ENCODE peak calls at places on chromosomes 11 and 22, in six cellular contexts. N is neural progenitor cell, P is GM23338, V is astrocyte, B is K562, S is fibroblast of lung. Y is an unnamed sample.

GRCh38 chr11:1770061-1770460 is 6.3 kb upstream of the CTSD start:
- DNase-seq in S (no peak), V (no peak), B (no peak), N (no peak), P (no peak), Y (no peak)

GRCh38 chr22:32674925-32675825 is 126.3 kb upstream of the TIMP3 start:
- DNase-seq in N (no peak), P (no peak), S (no peak), B (no peak), V (no peak), Y (no peak)

GRCh38 chr11:35318977-35319925 is 100.1 kb downstream of the SLC1A2 start:
- DNase-seq in V (peak), S (peak), B (no peak), N (no peak), P (no peak), Y (no peak)

GRCh38 chr11:1523779-1524178 is 37.2 kb upstream of the MOB2 start:
- DNase-seq in P (no peak), S (no peak), B (no peak), N (no peak), V (no peak), Y (no peak)

GRCh38 chr11:59417023-59417422 is 9.2 kb downstream of the OR5A2 start:
- DNase-seq in B (no peak), N (no peak), V (no peak), P (no peak), S (no peak), Y (no peak)

GRCh38 chr22:48919187-48919590 is 908.5 kb downstream of the BRD1 start:
- DNase-seq in V (no peak), S (no peak), B (no peak), N (peak), P (no peak), Y (no peak)

GRCh38 chr11:10155793-10156490 is 138.1 kb downstream of the SBF2 start:
- DNase-seq in P (peak), V (no peak), S (no peak), N (no peak), B (no peak), Y (peak)

GRCh38 chr22:29587938-29588699 is 7.2 kb upstream of the NIPSNAP1 start:
- DNase-seq in P (no peak), S (peak), V (peak), N (no peak), B (no peak), Y (peak)

GRCh38 chr11:34427171-34427805 is 11.4 kb upstream of the CAT start:
- DNase-seq in V (peak), S (peak), B (no peak), P (no peak), N (no peak), Y (peak)

GRCh38 chr22:47102648-47103047 is 340.2 kb downstream of the TBC1D22A start:
- DNase-seq in P (peak), S (no peak), N (no peak), V (no peak), B (no peak), Y (no peak)

GRCh38 chr22:22396741-22397291 is 111.7 kb downstream of the ZNF280B start:
- DNase-seq in S (no peak), V (no peak), N (no peak), B (peak), P (no peak), Y (no peak)

GRCh38 chr11:125347261-125347585 is 148.8 kb downstream of the FEZ1 start:
- DNase-seq in B (no peak), P (no peak), V (no peak), S (no peak), N (peak), Y (no peak)

GRCh38 chr11:128686745-128687177 is 7.1 kb upstream of the FLI1 start:
- DNase-seq in P (peak), B (no peak), V (no peak), N (peak), S (peak), Y (peak)
- TF ChIP-seq EZH2 in P (no peak), B (no peak), V (peak), N (peak), S (peak), Y (no peak)

GRCh38 chr11:3000032-3000961 is 8.2 kb upstream of the NAP1L4 start:
- DNase-seq in B (no peak), V (peak), S (peak), P (no peak), N (peak), Y (peak)
- H3K4me2 ChIP-seq in B (no peak), V (peak), S (no peak), P (no peak), N (peak), Y (peak)

GRCh38 chr22:38067771-38068360 is 10.7 kb downstream of the PICK1 start:
- DNase-seq in S (no peak), V (no peak), B (no peak), N (no peak), P (no peak), Y (no peak)

GRCh38 chr22:38070250-38070921 is 13.2 kb downstream of the PICK1 start:
- DNase-seq in B (no peak), S (no peak), P (no peak), V (no peak), N (no peak), Y (no peak)

GRCh38 chr22:38068641-38069371 is 11.6 kb downstream of the PICK1 start:
- DNase-seq in V (no peak), B (no peak), P (no peak), S (no peak), N (no peak), Y (no peak)

GRCh38 chr22:38071421-38072321 is 12.3 kb downstream of the SLC16A8 start:
- DNase-seq in V (no peak), B (no peak), P (no peak), S (no peak), N (no peak), Y (no peak)

DNA sequence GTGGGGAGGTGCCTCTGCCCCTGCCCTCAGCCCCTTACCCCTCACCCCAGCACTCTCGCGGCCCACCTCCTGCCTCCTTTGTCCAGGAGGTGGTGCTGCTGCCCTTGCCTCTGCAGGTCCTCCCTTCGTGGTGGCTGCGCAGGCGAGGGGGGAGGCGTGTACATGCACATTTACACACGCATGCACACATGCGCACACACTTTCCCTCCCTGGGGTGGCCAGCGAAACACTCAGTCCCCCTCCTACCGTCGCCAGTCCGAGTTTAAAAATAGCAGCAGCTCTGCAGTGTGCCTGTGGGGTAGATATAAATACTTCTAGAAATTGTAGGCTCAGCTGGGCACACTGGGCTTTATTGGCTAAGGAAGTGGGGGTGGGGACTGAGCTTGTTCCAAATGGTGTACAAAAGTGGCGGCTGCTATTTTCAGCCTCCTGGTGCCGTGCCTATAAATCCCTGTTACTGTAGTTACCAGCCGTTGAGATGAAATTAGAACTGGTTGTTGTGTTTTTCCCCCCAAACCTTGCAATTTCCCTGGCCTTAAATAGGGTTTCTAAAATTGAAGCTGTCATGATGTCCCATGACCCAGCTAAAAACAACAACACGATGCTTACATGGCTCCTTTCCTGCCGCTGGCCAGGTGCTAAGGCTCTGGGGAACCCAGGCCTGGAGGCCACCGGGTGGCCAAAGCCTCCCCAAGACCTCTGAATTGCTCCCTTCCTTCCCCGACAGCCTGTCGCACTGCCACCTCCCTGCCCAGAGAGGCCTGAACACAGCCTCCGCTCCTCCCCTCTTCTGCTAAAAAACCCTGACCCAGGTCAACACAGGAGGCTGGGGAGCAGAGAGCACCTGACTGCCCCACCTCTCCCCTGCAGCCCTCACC is 12.4 kb downstream of the PICK1 start:
- DNase-seq in S (peak), N (peak), P (peak), V (no peak), B (peak), Y (no peak)
- H3K4me3 ChIP-seq in S (peak), N (no peak), P (no peak), V (no peak), B (no peak), Y (no peak)

DNA sequence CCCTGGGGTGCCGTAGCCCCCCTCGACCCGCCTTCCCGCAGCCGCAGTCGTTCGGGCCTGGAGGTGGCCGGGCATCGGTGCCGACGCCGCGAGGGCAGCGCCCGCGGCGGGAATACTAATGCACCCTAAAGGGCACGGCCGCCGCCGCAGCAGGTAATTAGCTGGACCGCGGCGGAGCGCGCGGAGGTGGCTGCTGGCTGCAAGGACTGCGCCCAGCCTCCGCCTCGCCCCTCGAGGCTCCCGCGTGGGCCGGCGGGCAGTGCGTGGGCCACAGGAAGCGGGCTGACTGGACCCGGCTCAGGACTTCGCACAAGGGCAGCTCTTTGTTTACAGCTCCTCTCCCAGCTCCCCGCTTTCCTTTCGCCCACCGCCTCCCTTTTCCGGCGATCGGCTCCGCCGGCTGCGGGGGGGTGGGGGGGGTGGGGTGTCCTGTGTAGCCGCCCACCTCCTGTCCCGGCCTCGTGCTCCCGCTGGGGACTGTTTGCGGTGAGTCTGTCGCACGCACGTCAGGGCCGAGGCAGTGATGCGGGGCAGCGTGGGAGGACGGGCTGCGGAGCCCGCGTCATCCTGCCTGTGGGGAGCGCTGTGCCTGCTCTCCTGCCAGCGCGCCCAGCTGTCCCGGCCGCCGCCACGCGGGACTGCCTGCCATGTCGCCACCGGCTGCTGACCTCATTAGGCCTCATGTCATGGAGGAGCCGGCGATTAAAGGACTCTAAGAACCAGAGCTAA is 53.2 kb downstream of the GRIK4 start:
- DNase-seq in S (peak), B (peak), P (peak), V (peak), N (peak), Y (no peak)
- TF ChIP-seq EZH2 in S (no peak), B (no peak), P (no peak), V (peak), N (peak), Y (no peak)